ENCODE peak calls at places on chromosomes 5 and 9, in seven cellular contexts. D is AG10803, G is AG04450, P is fibroblast of the aortic adventitia, O is GM12865, B is transverse colon, T is heart left ventricle. N is an unnamed sample.

GRCh38 chr9:75649060-75649459 is 241.4 kb upstream of the PCSK5 start:
- DNase-seq in D (no peak), G (no peak), P (no peak), O (no peak), B (no peak), T (no peak), N (no peak)

GRCh38 chr5:14445581-14446290 is 135.9 kb upstream of the OTULINL start:
- DNase-seq in D (peak; percentile 70), G (no peak), P (peak; percentile 76), O (no peak), B (no peak), T (no peak), N (peak; percentile 81)

GRCh38 chr9:89814340-89815040 is 209.7 kb downstream of the GADD45G start:
- DNase-seq in D (peak; percentile 18), G (no peak), P (no peak), O (peak; percentile 15), B (no peak), T (no peak), N (peak; percentile 31)

GRCh38 chr5:56549096-56549886 is 266.1 kb upstream of the MAP3K1 start:
- DNase-seq in D (no peak), G (no peak), P (no peak), O (no peak), B (no peak), T (no peak), N (no peak)

GRCh38 chr5:142357469-142358090 is 32.8 kb upstream of the SPRY4 start:
- DNase-seq in D (peak; percentile 9), G (no peak), P (peak; percentile 22), O (no peak), B (no peak), T (no peak), N (no peak)

GRCh38 chr5:126982926-126983873 is 47.2 kb downstream of the MARCHF3 start:
- DNase-seq in D (no peak), G (no peak), P (no peak), O (no peak), B (no peak), T (no peak), N (no peak)

GRCh38 chr5:61352612-61353156 is 20.6 kb downstream of the ZSWIM6 start:
- DNase-seq in D (no peak), G (no peak), P (no peak), O (no peak), B (no peak), T (no peak), N (no peak)

GRCh38 chr5:54807421-54807820 is 178.0 kb downstream of the ESM1 start:
- DNase-seq in D (peak; percentile 77), G (peak; percentile 46), P (peak; percentile 78), O (no peak), B (no peak), T (no peak), N (peak; percentile 93)

GRCh38 chr9:14278291-14278721 is 35.6 kb downstream of the NFIB start:
- DNase-seq in D (peak; percentile 46), G (no peak), P (peak; percentile 63), O (no peak), B (no peak), T (no peak), N (peak; percentile 53)

DNA sequence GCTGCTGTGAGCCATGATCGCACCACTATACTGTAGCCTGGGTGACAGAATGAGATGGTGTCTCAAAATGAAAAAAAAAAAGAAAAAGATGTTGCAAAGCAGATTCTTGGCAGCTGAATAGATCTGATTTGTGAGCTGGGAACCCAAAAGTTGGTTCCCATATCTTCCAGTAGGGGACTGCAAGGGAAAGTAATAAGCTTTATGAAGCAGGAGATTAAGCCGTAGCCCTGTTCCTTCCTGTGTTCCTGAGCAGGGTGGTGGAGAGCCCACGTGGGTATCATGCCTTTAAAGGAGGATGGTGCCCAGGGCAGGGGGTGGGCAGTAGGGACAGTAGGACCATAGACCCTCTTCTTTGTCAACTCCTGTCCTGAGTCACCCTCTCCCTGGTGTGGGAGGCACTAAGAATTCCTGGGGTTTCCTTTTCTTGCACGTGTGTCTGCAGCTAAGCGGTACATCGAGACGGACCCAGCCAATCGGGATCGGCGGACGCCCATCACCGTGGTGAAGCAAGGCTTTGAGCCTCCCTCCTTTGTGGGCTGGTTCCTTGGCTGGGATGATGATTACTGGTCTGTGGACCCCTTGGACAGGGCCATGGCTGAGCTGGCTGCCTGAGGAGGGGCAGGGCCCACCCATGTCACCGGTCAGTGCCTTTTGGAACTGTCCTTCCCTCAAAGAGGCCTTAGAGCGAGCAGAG is 37.9 kb downstream of the STOM start:
- DNase-seq in D (peak; percentile 79), G (no peak), P (peak; percentile 84), O (no peak), B (no peak), T (no peak), N (peak; percentile 67)
- TF ChIP-seq CTCF in D (peak; percentile 63), G (peak; percentile 68), P (peak; percentile 76), O (no peak), B (peak; percentile 33), T (no peak), N (peak; percentile 50)

DNA sequence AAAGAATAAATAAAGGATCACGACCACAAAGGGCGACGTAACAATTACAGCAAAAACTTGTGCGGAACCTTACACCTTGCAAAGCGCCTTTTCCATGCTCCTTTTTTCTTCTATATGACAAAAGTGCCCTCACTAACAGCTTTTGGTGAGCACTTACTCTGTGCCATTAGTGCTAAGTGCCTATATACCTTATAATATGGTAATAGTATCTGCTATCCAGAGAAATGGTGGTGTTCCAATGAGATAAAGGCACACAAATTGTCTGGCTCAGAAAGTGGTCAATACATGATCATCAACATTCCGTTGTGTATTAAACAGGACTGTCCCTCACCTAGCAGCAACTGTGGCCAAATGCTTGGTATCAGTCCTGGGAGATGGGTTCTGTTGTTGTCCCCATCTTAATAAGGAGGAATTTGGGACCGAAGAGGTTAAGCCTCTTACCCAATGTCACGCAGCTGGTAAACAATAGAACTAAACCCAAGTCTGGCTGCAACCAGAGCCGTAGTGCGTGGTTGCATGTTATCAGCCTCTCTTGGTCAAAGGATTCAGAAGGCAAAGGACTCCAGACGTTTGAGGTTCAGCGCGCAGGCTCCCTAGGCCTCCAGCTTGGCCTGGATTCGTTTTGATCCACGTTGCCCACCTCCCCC is 559 bp upstream of the TOR2A start:
- DNase-seq in D (no peak), G (no peak), P (peak; percentile 41), O (no peak), B (no peak), T (no peak), N (peak; percentile 20)
- TF ChIP-seq CTCF in D (no peak), G (no peak), P (no peak), O (no peak), B (no peak), T (no peak), N (no peak)

GRCh38 chr5:133981714-133982113 is 13.3 kb upstream of the C5orf15 start:
- DNase-seq in D (no peak), G (no peak), P (no peak), O (no peak), B (no peak), T (no peak), N (no peak)
- TF ChIP-seq CTCF in D (no peak), G (no peak), P (no peak), O (no peak), B (no peak), T (no peak), N (no peak)

GRCh38 chr5:110112355-110112754 is 422.6 kb downstream of the MAN2A1 start:
- DNase-seq in D (no peak), G (no peak), P (no peak), O (no peak), B (no peak), T (no peak), N (no peak)

GRCh38 chr5:110115485-110115884 is 425.8 kb downstream of the MAN2A1 start:
- DNase-seq in D (no peak), G (no peak), P (no peak), O (no peak), B (no peak), T (no peak), N (no peak)

DNA sequence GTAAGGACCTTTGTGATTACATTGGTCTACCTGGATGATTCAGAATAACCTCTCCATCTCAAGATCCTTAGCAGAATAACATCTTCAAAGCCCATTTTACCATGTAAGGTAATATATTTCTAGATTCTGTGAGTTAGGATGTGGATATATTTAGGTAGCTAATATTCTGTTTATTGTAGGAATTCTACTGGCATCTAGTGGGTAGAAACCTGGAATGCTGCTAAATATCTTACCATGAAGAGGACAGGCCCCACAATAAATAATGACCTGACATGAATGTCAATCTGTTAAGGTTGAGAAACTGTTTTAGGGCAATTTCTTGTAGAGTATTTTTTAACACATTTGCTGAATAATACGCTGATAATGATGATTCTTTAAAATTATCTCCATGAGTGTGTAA is 426.8 kb downstream of the MAN2A1 start:
- DNase-seq in D (no peak), G (no peak), P (no peak), O (no peak), B (no peak), T (no peak), N (no peak)
- TF ChIP-seq CTCF in D (no peak), G (no peak), P (no peak), O (no peak), B (no peak), T (no peak), N (no peak)

GRCh38 chr5:140362875-140363630 is 3.1 kb downstream of the SLC4A9 start:
- DNase-seq in D (peak; percentile 43), G (no peak), P (peak; percentile 56), O (peak; percentile 85), B (peak; percentile 89), T (peak; percentile 76), N (peak; percentile 70)
- TF ChIP-seq CTCF in D (peak; percentile 81), G (peak; percentile 90), P (peak; percentile 93), O (peak; percentile 99), B (peak; percentile 93), T (peak; percentile 94), N (peak; percentile 90)

GRCh38 chr5:157870837-157871834 is 12.2 kb upstream of the CLINT1 start:
- DNase-seq in D (peak; percentile 77), G (no peak), P (peak; percentile 81), O (peak; percentile 20), B (no peak), T (no peak), N (peak; percentile 75)
- TF ChIP-seq CTCF in D (peak; percentile 25), G (peak; percentile 14), P (peak; percentile 34), O (no peak), B (no peak), T (no peak), N (peak; percentile 20)

GRCh38 chr9:2230362-2230761 is 215.2 kb downstream of the SMARCA2 start:
- DNase-seq in D (no peak), G (no peak), P (no peak), O (no peak), B (no peak), T (no peak), N (no peak)
- TF ChIP-seq CTCF in D (no peak), G (no peak), P (no peak), O (no peak), B (no peak), T (no peak), N (no peak)

DNA sequence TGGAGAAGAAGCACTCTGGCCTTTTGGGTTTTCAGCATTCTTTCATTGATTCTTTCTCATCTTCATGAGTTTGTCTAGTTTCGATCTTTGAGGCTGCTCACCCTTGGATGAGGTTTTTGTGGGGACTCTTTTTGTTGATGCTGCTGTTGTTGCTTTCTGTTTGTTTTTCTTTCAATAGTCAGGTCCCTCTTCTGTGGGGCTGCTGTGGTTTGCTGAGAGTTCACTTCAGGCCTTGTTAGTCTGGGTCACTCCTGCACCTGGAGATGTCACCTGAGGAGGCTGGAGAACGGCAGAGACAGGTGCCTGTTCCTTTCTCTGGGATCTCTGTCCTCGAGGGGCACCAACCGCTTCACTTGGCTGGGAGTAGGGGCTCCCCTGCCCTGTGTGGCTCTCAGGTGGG is 14.0 kb downstream of the RANBP17 start:
- DNase-seq in D (no peak), G (no peak), P (no peak), O (no peak), B (no peak), T (no peak), N (no peak)
- TF ChIP-seq CTCF in D (no peak), G (no peak), P (no peak), O (no peak), B (no peak), T (no peak), N (no peak)